ENCODE peak calls at places on chromosomes 4 and X, in seven cellular contexts. One of them, this sample, is unnamed.

GRCh38 chr4:69689530-69690111 is 36.6 kb upstream of the UGT2A1 start:
- DNase-seq in activated naive CD8-positive, alpha-beta T cell treated with anti-CD3 and anti-CD28 coated beads, Interleukin-2, amount 50 U/mL, for 24 hours: no peak
- DNase-seq in MCF 10A: peak; percentile 65
- DNase-seq in activated T-helper 1 cell treated with anti-CD3 and anti-CD28 coated beads, Interleukin-12 subunit alpha, Interleukin-12 subunit beta, Interleukin-2, Interleukin-4 antibody, amounts not matched to agents 30 ng/mL and 10 ng/mL and 1 ng/mL, durations not matched to agents 14 hours and 24 hours and 36 hours: no peak
- DNase-seq in iris pigment epithelial cell: peak; percentile 43
- DNase-seq in caudate nucleus: no peak
- DNase-seq in HT1080: peak; percentile 5
- DNase-seq in this sample: no peak

GRCh38 chr4:178275671-178276360 is 833.6 kb upstream of the AGA start:
- DNase-seq in activated naive CD8-positive, alpha-beta T cell treated with anti-CD3 and anti-CD28 coated beads, Interleukin-2, amount 50 U/mL, for 24 hours: no peak
- DNase-seq in MCF 10A: peak; percentile 4
- DNase-seq in activated T-helper 1 cell treated with anti-CD3 and anti-CD28 coated beads, Interleukin-12 subunit alpha, Interleukin-12 subunit beta, Interleukin-2, Interleukin-4 antibody, amounts not matched to agents 30 ng/mL and 10 ng/mL and 1 ng/mL, durations not matched to agents 14 hours and 24 hours and 36 hours: no peak
- DNase-seq in iris pigment epithelial cell: no peak
- DNase-seq in caudate nucleus: no peak
- DNase-seq in HT1080: peak; percentile 8
- DNase-seq in this sample: no peak

GRCh38 chrX:23811135-23811781 is 28.3 kb downstream of the SAT1 start:
- DNase-seq in activated naive CD8-positive, alpha-beta T cell treated with anti-CD3 and anti-CD28 coated beads, Interleukin-2, amount 50 U/mL, for 24 hours: no peak
- DNase-seq in MCF 10A: peak; percentile 53
- DNase-seq in activated T-helper 1 cell treated with anti-CD3 and anti-CD28 coated beads, Interleukin-12 subunit alpha, Interleukin-12 subunit beta, Interleukin-2, Interleukin-4 antibody, amounts not matched to agents 30 ng/mL and 10 ng/mL and 1 ng/mL, durations not matched to agents 14 hours and 24 hours and 36 hours: no peak
- DNase-seq in iris pigment epithelial cell: peak; percentile 25
- DNase-seq in caudate nucleus: peak; percentile 32
- DNase-seq in HT1080: no peak
- DNase-seq in this sample: no peak

GRCh38 chrX:101223226-101223625 is 3.6 kb downstream of the DRP2 start:
- DNase-seq in activated naive CD8-positive, alpha-beta T cell treated with anti-CD3 and anti-CD28 coated beads, Interleukin-2, amount 50 U/mL, for 24 hours: no peak
- DNase-seq in MCF 10A: no peak
- DNase-seq in activated T-helper 1 cell treated with anti-CD3 and anti-CD28 coated beads, Interleukin-12 subunit alpha, Interleukin-12 subunit beta, Interleukin-2, Interleukin-4 antibody, amounts not matched to agents 30 ng/mL and 10 ng/mL and 1 ng/mL, durations not matched to agents 14 hours and 24 hours and 36 hours: no peak
- DNase-seq in iris pigment epithelial cell: no peak
- DNase-seq in caudate nucleus: no peak
- DNase-seq in HT1080: no peak
- DNase-seq in this sample: no peak

GRCh38 chr4:184812651-184813181 is 13.1 kb downstream of the ACSL1 start:
- DNase-seq in activated naive CD8-positive, alpha-beta T cell treated with anti-CD3 and anti-CD28 coated beads, Interleukin-2, amount 50 U/mL, for 24 hours: no peak
- DNase-seq in MCF 10A: peak; percentile 75
- DNase-seq in activated T-helper 1 cell treated with anti-CD3 and anti-CD28 coated beads, Interleukin-12 subunit alpha, Interleukin-12 subunit beta, Interleukin-2, Interleukin-4 antibody, amounts not matched to agents 30 ng/mL and 10 ng/mL and 1 ng/mL, durations not matched to agents 14 hours and 24 hours and 36 hours: no peak
- DNase-seq in iris pigment epithelial cell: peak; percentile 81
- DNase-seq in caudate nucleus: no peak
- DNase-seq in HT1080: no peak
- DNase-seq in this sample: no peak

GRCh38 chrX:154436597-154437397 is at the start of gene GDI1:
- DNase-seq in activated naive CD8-positive, alpha-beta T cell treated with anti-CD3 and anti-CD28 coated beads, Interleukin-2, amount 50 U/mL, for 24 hours: peak; percentile 63
- DNase-seq in MCF 10A: peak; percentile 27
- DNase-seq in activated T-helper 1 cell treated with anti-CD3 and anti-CD28 coated beads, Interleukin-12 subunit alpha, Interleukin-12 subunit beta, Interleukin-2, Interleukin-4 antibody, amounts not matched to agents 30 ng/mL and 10 ng/mL and 1 ng/mL, durations not matched to agents 14 hours and 24 hours and 36 hours: peak; percentile 49
- DNase-seq in iris pigment epithelial cell: peak; percentile 38
- DNase-seq in caudate nucleus: no peak
- DNase-seq in HT1080: peak; percentile 28
- DNase-seq in this sample: peak; percentile 55

GRCh38 chr4:184826315-184827266 is 823 bp upstream of the ACSL1 start:
- DNase-seq in activated naive CD8-positive, alpha-beta T cell treated with anti-CD3 and anti-CD28 coated beads, Interleukin-2, amount 50 U/mL, for 24 hours: peak; percentile 62
- DNase-seq in MCF 10A: no peak
- DNase-seq in activated T-helper 1 cell treated with anti-CD3 and anti-CD28 coated beads, Interleukin-12 subunit alpha, Interleukin-12 subunit beta, Interleukin-2, Interleukin-4 antibody, amounts not matched to agents 30 ng/mL and 10 ng/mL and 1 ng/mL, durations not matched to agents 14 hours and 24 hours and 36 hours: peak; percentile 58
- DNase-seq in iris pigment epithelial cell: peak; percentile 33
- DNase-seq in caudate nucleus: no peak
- DNase-seq in HT1080: no peak
- DNase-seq in this sample: no peak

GRCh38 chrX:37765507-37765906 is 14.4 kb upstream of the CYBB start:
- DNase-seq in activated naive CD8-positive, alpha-beta T cell treated with anti-CD3 and anti-CD28 coated beads, Interleukin-2, amount 50 U/mL, for 24 hours: no peak
- DNase-seq in MCF 10A: no peak
- DNase-seq in activated T-helper 1 cell treated with anti-CD3 and anti-CD28 coated beads, Interleukin-12 subunit alpha, Interleukin-12 subunit beta, Interleukin-2, Interleukin-4 antibody, amounts not matched to agents 30 ng/mL and 10 ng/mL and 1 ng/mL, durations not matched to agents 14 hours and 24 hours and 36 hours: no peak
- DNase-seq in iris pigment epithelial cell: no peak
- DNase-seq in caudate nucleus: no peak
- DNase-seq in HT1080: no peak
- DNase-seq in this sample: no peak

GRCh38 chrX:118226060-118226428 is 109.4 kb upstream of the KLHL13 start:
- DNase-seq in activated naive CD8-positive, alpha-beta T cell treated with anti-CD3 and anti-CD28 coated beads, Interleukin-2, amount 50 U/mL, for 24 hours: no peak
- DNase-seq in MCF 10A: peak; percentile 50
- DNase-seq in activated T-helper 1 cell treated with anti-CD3 and anti-CD28 coated beads, Interleukin-12 subunit alpha, Interleukin-12 subunit beta, Interleukin-2, Interleukin-4 antibody, amounts not matched to agents 30 ng/mL and 10 ng/mL and 1 ng/mL, durations not matched to agents 14 hours and 24 hours and 36 hours: no peak
- DNase-seq in iris pigment epithelial cell: no peak
- DNase-seq in caudate nucleus: no peak
- DNase-seq in HT1080: no peak
- DNase-seq in this sample: peak; percentile 44

GRCh38 chrX:108736509-108737479 is at the start of gene IRS4:
- DNase-seq in activated naive CD8-positive, alpha-beta T cell treated with anti-CD3 and anti-CD28 coated beads, Interleukin-2, amount 50 U/mL, for 24 hours: no peak
- DNase-seq in MCF 10A: no peak
- DNase-seq in activated T-helper 1 cell treated with anti-CD3 and anti-CD28 coated beads, Interleukin-12 subunit alpha, Interleukin-12 subunit beta, Interleukin-2, Interleukin-4 antibody, amounts not matched to agents 30 ng/mL and 10 ng/mL and 1 ng/mL, durations not matched to agents 14 hours and 24 hours and 36 hours: no peak
- DNase-seq in iris pigment epithelial cell: peak; percentile 1
- DNase-seq in caudate nucleus: peak; percentile 28
- DNase-seq in HT1080: peak; percentile 11
- DNase-seq in this sample: no peak

GRCh38 chr4:114180481-114180880 is 201.0 kb upstream of the ARSJ start:
- DNase-seq in activated naive CD8-positive, alpha-beta T cell treated with anti-CD3 and anti-CD28 coated beads, Interleukin-2, amount 50 U/mL, for 24 hours: peak; percentile 33
- DNase-seq in MCF 10A: peak; percentile 1
- DNase-seq in activated T-helper 1 cell treated with anti-CD3 and anti-CD28 coated beads, Interleukin-12 subunit alpha, Interleukin-12 subunit beta, Interleukin-2, Interleukin-4 antibody, amounts not matched to agents 30 ng/mL and 10 ng/mL and 1 ng/mL, durations not matched to agents 14 hours and 24 hours and 36 hours: no peak
- DNase-seq in iris pigment epithelial cell: peak; percentile 91
- DNase-seq in caudate nucleus: no peak
- DNase-seq in HT1080: peak; percentile 77
- DNase-seq in this sample: peak; percentile 46

GRCh38 chr4:53706422-53707032 is 115.2 kb upstream of the LNX1 start:
- DNase-seq in activated naive CD8-positive, alpha-beta T cell treated with anti-CD3 and anti-CD28 coated beads, Interleukin-2, amount 50 U/mL, for 24 hours: no peak
- DNase-seq in MCF 10A: peak; percentile 76
- DNase-seq in activated T-helper 1 cell treated with anti-CD3 and anti-CD28 coated beads, Interleukin-12 subunit alpha, Interleukin-12 subunit beta, Interleukin-2, Interleukin-4 antibody, amounts not matched to agents 30 ng/mL and 10 ng/mL and 1 ng/mL, durations not matched to agents 14 hours and 24 hours and 36 hours: no peak
- DNase-seq in iris pigment epithelial cell: peak; percentile 68
- DNase-seq in caudate nucleus: peak; percentile 34
- DNase-seq in HT1080: peak; percentile 45
- DNase-seq in this sample: peak; percentile 51

GRCh38 chrX:4710618-4711433 is 997.4 kb upstream of the PRKX start:
- DNase-seq in activated naive CD8-positive, alpha-beta T cell treated with anti-CD3 and anti-CD28 coated beads, Interleukin-2, amount 50 U/mL, for 24 hours: no peak
- DNase-seq in MCF 10A: peak; percentile 29
- DNase-seq in activated T-helper 1 cell treated with anti-CD3 and anti-CD28 coated beads, Interleukin-12 subunit alpha, Interleukin-12 subunit beta, Interleukin-2, Interleukin-4 antibody, amounts not matched to agents 30 ng/mL and 10 ng/mL and 1 ng/mL, durations not matched to agents 14 hours and 24 hours and 36 hours: no peak
- DNase-seq in iris pigment epithelial cell: peak; percentile 0
- DNase-seq in caudate nucleus: no peak
- DNase-seq in HT1080: peak; percentile 35
- DNase-seq in this sample: no peak

GRCh38 chr4:71550220-71551190 is 211.7 kb downstream of the SLC4A4 start:
- DNase-seq in activated naive CD8-positive, alpha-beta T cell treated with anti-CD3 and anti-CD28 coated beads, Interleukin-2, amount 50 U/mL, for 24 hours: no peak
- DNase-seq in MCF 10A: no peak
- DNase-seq in activated T-helper 1 cell treated with anti-CD3 and anti-CD28 coated beads, Interleukin-12 subunit alpha, Interleukin-12 subunit beta, Interleukin-2, Interleukin-4 antibody, amounts not matched to agents 30 ng/mL and 10 ng/mL and 1 ng/mL, durations not matched to agents 14 hours and 24 hours and 36 hours: no peak
- DNase-seq in iris pigment epithelial cell: peak; percentile 71
- DNase-seq in caudate nucleus: no peak
- DNase-seq in HT1080: peak; percentile 11
- DNase-seq in this sample: no peak

GRCh38 chrX:78092296-78092695 is 11.8 kb upstream of the PGK1 start:
- DNase-seq in activated naive CD8-positive, alpha-beta T cell treated with anti-CD3 and anti-CD28 coated beads, Interleukin-2, amount 50 U/mL, for 24 hours: no peak
- DNase-seq in MCF 10A: peak; percentile 57
- DNase-seq in activated T-helper 1 cell treated with anti-CD3 and anti-CD28 coated beads, Interleukin-12 subunit alpha, Interleukin-12 subunit beta, Interleukin-2, Interleukin-4 antibody, amounts not matched to agents 30 ng/mL and 10 ng/mL and 1 ng/mL, durations not matched to agents 14 hours and 24 hours and 36 hours: no peak
- DNase-seq in iris pigment epithelial cell: peak; percentile 56
- DNase-seq in caudate nucleus: no peak
- DNase-seq in HT1080: peak; percentile 76
- DNase-seq in this sample: peak; percentile 19

GRCh38 chr4:163331629-163332360 is 601 bp downstream of the NPY1R start:
- DNase-seq in activated naive CD8-positive, alpha-beta T cell treated with anti-CD3 and anti-CD28 coated beads, Interleukin-2, amount 50 U/mL, for 24 hours: no peak
- DNase-seq in MCF 10A: peak; percentile 21
- DNase-seq in activated T-helper 1 cell treated with anti-CD3 and anti-CD28 coated beads, Interleukin-12 subunit alpha, Interleukin-12 subunit beta, Interleukin-2, Interleukin-4 antibody, amounts not matched to agents 30 ng/mL and 10 ng/mL and 1 ng/mL, durations not matched to agents 14 hours and 24 hours and 36 hours: no peak
- DNase-seq in iris pigment epithelial cell: peak; percentile 40
- DNase-seq in caudate nucleus: peak; percentile 31
- DNase-seq in HT1080: no peak
- DNase-seq in this sample: no peak

GRCh38 chr4:1150875-1151274 is 21.5 kb downstream of the SPON2 start:
- DNase-seq in activated naive CD8-positive, alpha-beta T cell treated with anti-CD3 and anti-CD28 coated beads, Interleukin-2, amount 50 U/mL, for 24 hours: no peak
- DNase-seq in MCF 10A: no peak
- DNase-seq in activated T-helper 1 cell treated with anti-CD3 and anti-CD28 coated beads, Interleukin-12 subunit alpha, Interleukin-12 subunit beta, Interleukin-2, Interleukin-4 antibody, amounts not matched to agents 30 ng/mL and 10 ng/mL and 1 ng/mL, durations not matched to agents 14 hours and 24 hours and 36 hours: no peak
- DNase-seq in iris pigment epithelial cell: no peak
- DNase-seq in caudate nucleus: no peak
- DNase-seq in HT1080: no peak
- DNase-seq in this sample: no peak

GRCh38 chr4:135732448-135732847 is 1530.9 kb upstream of the PABPC4L start:
- DNase-seq in activated naive CD8-positive, alpha-beta T cell treated with anti-CD3 and anti-CD28 coated beads, Interleukin-2, amount 50 U/mL, for 24 hours: no peak
- DNase-seq in MCF 10A: peak; percentile 5
- DNase-seq in activated T-helper 1 cell treated with anti-CD3 and anti-CD28 coated beads, Interleukin-12 subunit alpha, Interleukin-12 subunit beta, Interleukin-2, Interleukin-4 antibody, amounts not matched to agents 30 ng/mL and 10 ng/mL and 1 ng/mL, durations not matched to agents 14 hours and 24 hours and 36 hours: no peak
- DNase-seq in iris pigment epithelial cell: no peak
- DNase-seq in caudate nucleus: no peak
- DNase-seq in HT1080: no peak
- DNase-seq in this sample: no peak

GRCh38 chr4:3493720-3494492 is 30.8 kb downstream of the DOK7 start:
- DNase-seq in activated naive CD8-positive, alpha-beta T cell treated with anti-CD3 and anti-CD28 coated beads, Interleukin-2, amount 50 U/mL, for 24 hours: no peak
- DNase-seq in MCF 10A: no peak
- DNase-seq in activated T-helper 1 cell treated with anti-CD3 and anti-CD28 coated beads, Interleukin-12 subunit alpha, Interleukin-12 subunit beta, Interleukin-2, Interleukin-4 antibody, amounts not matched to agents 30 ng/mL and 10 ng/mL and 1 ng/mL, durations not matched to agents 14 hours and 24 hours and 36 hours: no peak
- DNase-seq in iris pigment epithelial cell: no peak
- DNase-seq in caudate nucleus: no peak
- DNase-seq in HT1080: no peak
- DNase-seq in this sample: no peak

GRCh38 chr4:116118216-116118615 is 967.2 kb downstream of the TRAM1L1 start:
- DNase-seq in activated naive CD8-positive, alpha-beta T cell treated with anti-CD3 and anti-CD28 coated beads, Interleukin-2, amount 50 U/mL, for 24 hours: no peak
- DNase-seq in MCF 10A: no peak
- DNase-seq in activated T-helper 1 cell treated with anti-CD3 and anti-CD28 coated beads, Interleukin-12 subunit alpha, Interleukin-12 subunit beta, Interleukin-2, Interleukin-4 antibody, amounts not matched to agents 30 ng/mL and 10 ng/mL and 1 ng/mL, durations not matched to agents 14 hours and 24 hours and 36 hours: no peak
- DNase-seq in iris pigment epithelial cell: no peak
- DNase-seq in caudate nucleus: no peak
- DNase-seq in HT1080: no peak
- DNase-seq in this sample: peak; percentile 79